ENCODE peak calls at places on chromosomes 13 and 19, in five cellular contexts. U, P, N, W and J are unnamed samples.

GRCh38 chr13:27038323-27038722 is 133.3 kb downstream of the USP12 start:
- DNase-seq in U (no peak), P (peak; percentile 17), N (no peak), W (no peak), J (no peak)

GRCh38 chr19:5707576-5708575 is 12.1 kb downstream of the LONP1 start:
- DNase-seq in U (no peak), P (no peak), N (no peak), W (peak; percentile 71), J (no peak)

GRCh38 chr13:24173775-24174174 is 13.3 kb downstream of the SPATA13 start:
- DNase-seq in U (no peak), P (no peak), N (no peak), W (no peak), J (no peak)

GRCh38 chr13:111120422-111120821 is 5.3 kb downstream of the ARHGEF7 start:
- DNase-seq in U (no peak), P (no peak), N (no peak), W (no peak), J (no peak)

GRCh38 chr19:45505151-45505995 is 1.9 kb upstream of the VASP start:
- DNase-seq in U (no peak), P (no peak), N (no peak), W (no peak), J (no peak)

GRCh38 chr13:95243207-95243606 is 58.0 kb downstream of the ABCC4 start:
- DNase-seq in U (no peak), P (peak; percentile 9), N (no peak), W (no peak), J (no peak)

GRCh38 chr19:10407102-10407501 is 3.8 kb upstream of the CDC37 start:
- DNase-seq in U (no peak), P (no peak), N (no peak), W (no peak), J (no peak)

GRCh38 chr19:29538651-29539050 is 12.9 kb downstream of the VSTM2B start:
- DNase-seq in U (no peak), P (no peak), N (no peak), W (no peak), J (no peak)

GRCh38 chr19:44530777-44531176 is 1.3 kb upstream of the CEACAM20 start:
- DNase-seq in U (no peak), P (no peak), N (no peak), W (no peak), J (no peak)

GRCh38 chr19:55304279-55304978 is 20.6 kb downstream of the BRSK1 start:
- DNase-seq in U (peak; percentile 36), P (no peak), N (peak; percentile 37), W (no peak), J (peak; percentile 78)

GRCh38 chr19:50739132-50739746 is 16.1 kb downstream of the CLEC11A start:
- DNase-seq in U (no peak), P (no peak), N (no peak), W (no peak), J (no peak)

GRCh38 chr19:23887642-23888041 is 27.0 kb upstream of the ZNF726 start:
- DNase-seq in U (no peak), P (no peak), N (no peak), W (no peak), J (no peak)

GRCh38 chr13:73272831-73273230 is 214.0 kb downstream of the KLF5 start:
- DNase-seq in U (no peak), P (no peak), N (no peak), W (no peak), J (no peak)

GRCh38 chr13:94481966-94482365 is 2.5 kb upstream of the DCT start:
- DNase-seq in U (no peak), P (peak; percentile 79), N (no peak), W (no peak), J (no peak)

GRCh38 chr19:7874857-7875393 is 735 bp upstream of the PRR36 start:
- DNase-seq in U (no peak), P (no peak), N (no peak), W (no peak), J (no peak)

GRCh38 chr19:21439372-21439771 is 42.4 kb downstream of the ZNF493 start:
- DNase-seq in U (no peak), P (no peak), N (peak; percentile 28), W (no peak), J (no peak)

GRCh38 chr19:39347332-39348227 is 5.4 kb downstream of the SAMD4B start:
- DNase-seq in U (no peak), P (no peak), N (no peak), W (no peak), J (no peak)

GRCh38 chr19:16380943-16381755 is 56.5 kb downstream of the KLF2 start:
- DNase-seq in U (no peak), P (no peak), N (no peak), W (no peak), J (no peak)

GRCh38 chr13:99743079-99743478 is 228.5 kb downstream of the ZIC5 start:
- DNase-seq in U (no peak), P (no peak), N (no peak), W (no peak), J (no peak)

GRCh38 chr19:1791879-1792278 is 20.2 kb downstream of the ATP8B3 start:
- DNase-seq in U (no peak), P (no peak), N (no peak), W (no peak), J (no peak)

GRCh38 chr19:45321848-45322247 is 827 bp downstream of the CKM start:
- DNase-seq in U (no peak), P (no peak), N (no peak), W (no peak), J (no peak)

GRCh38 chr13:102147353-102147752 is 254.5 kb downstream of the FGF14 start:
- DNase-seq in U (no peak), P (no peak), N (no peak), W (no peak), J (no peak)

GRCh38 chr13:111251646-111252448 is 68.6 kb upstream of the TEX29 start:
- DNase-seq in U (no peak), P (no peak), N (no peak), W (no peak), J (no peak)

GRCh38 chr19:12314553-12314952 is 18.9 kb downstream of the ZNF563 start:
- DNase-seq in U (no peak), P (no peak), N (no peak), W (no peak), J (no peak)

GRCh38 chr19:28170066-28170465 is 1042.9 kb downstream of the UQCRFS1 start:
- DNase-seq in U (no peak), P (no peak), N (no peak), W (no peak), J (no peak)

GRCh38 chr19:49147923-49148682 is 7.1 kb downstream of the HRC start:
- DNase-seq in U (no peak), P (no peak), N (no peak), W (peak; percentile 50), J (no peak)
- H3K4me3 ChIP-seq in U (peak overlapping the region; percentile 59), P (no peak overlapping the region), N (peak overlapping the region; percentile 73), W (peak overlapping the region; percentile 61), J (no peak overlapping the region)

GRCh38 chr19:33535176-33535575 is 13.6 kb upstream of the PEPD start:
- DNase-seq in U (no peak), P (no peak), N (no peak), W (no peak), J (no peak)

GRCh38 chr19:33530261-33530660 is 8.7 kb upstream of the PEPD start:
- DNase-seq in U (no peak), P (no peak), N (no peak), W (no peak), J (no peak)

GRCh38 chr19:33529094-33529676 is 7.6 kb upstream of the PEPD start:
- DNase-seq in U (no peak), P (no peak), N (no peak), W (no peak), J (no peak)

GRCh38 chr19:33530842-33531241 is 9.3 kb upstream of the PEPD start:
- DNase-seq in U (no peak), P (no peak), N (no peak), W (no peak), J (no peak)

DNA sequence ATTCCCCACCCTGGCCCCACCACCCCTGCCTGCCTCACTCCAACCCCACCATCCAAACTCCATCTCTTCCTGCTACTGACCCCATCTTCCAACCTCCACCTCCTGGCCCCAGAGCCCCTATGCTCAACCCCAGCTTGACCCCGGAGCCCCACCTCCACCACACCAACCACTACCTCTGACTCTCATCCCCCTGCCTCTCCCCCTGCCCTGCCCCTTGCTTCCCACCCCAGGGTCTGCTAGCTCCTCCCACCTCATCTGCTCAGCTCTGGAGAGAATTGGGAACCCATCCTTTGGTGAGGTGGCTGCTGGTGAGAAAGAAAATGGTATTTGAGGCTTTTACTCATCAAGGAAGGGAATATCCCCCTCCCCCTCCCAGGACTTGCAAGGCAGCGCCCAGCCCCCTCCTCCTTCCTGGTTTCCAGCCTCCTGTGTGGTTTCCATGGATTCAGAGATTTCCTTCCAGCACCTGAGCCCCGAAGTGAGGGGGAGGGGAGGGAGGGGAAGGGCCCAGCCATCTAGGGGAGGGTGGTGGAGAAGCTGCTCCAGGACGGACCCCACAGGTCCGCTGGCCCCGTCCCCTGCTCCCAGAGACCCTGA is 11.4 kb upstream of the PEPD start:
- DNase-seq in U (peak; percentile 77), P (no peak), N (no peak), W (no peak), J (no peak)
- H3K4me3 ChIP-seq in U (no peak overlapping the region), P (no peak overlapping the region), N (no peak overlapping the region), W (no peak overlapping the region), J (no peak overlapping the region)

GRCh38 chr19:3178377-3178972 is at the start of gene S1PR4:
- DNase-seq in U (no peak), P (no peak), N (no peak), W (peak; percentile 86), J (peak; percentile 90)

GRCh38 chr19:3175761-3176714 is 2.5 kb upstream of the S1PR4 start:
- DNase-seq in U (no peak), P (no peak), N (no peak), W (peak; percentile 86), J (peak; percentile 89)

GRCh38 chr19:3176715-3177501 is 1.7 kb upstream of the S1PR4 start:
- DNase-seq in U (no peak), P (no peak), N (no peak), W (peak; percentile 91), J (peak; percentile 64)

GRCh38 chr19:3179739-3180293 is 1.2 kb downstream of the S1PR4 start:
- DNase-seq in U (no peak), P (no peak), N (no peak), W (peak; percentile 81), J (peak; percentile 59)

DNA sequence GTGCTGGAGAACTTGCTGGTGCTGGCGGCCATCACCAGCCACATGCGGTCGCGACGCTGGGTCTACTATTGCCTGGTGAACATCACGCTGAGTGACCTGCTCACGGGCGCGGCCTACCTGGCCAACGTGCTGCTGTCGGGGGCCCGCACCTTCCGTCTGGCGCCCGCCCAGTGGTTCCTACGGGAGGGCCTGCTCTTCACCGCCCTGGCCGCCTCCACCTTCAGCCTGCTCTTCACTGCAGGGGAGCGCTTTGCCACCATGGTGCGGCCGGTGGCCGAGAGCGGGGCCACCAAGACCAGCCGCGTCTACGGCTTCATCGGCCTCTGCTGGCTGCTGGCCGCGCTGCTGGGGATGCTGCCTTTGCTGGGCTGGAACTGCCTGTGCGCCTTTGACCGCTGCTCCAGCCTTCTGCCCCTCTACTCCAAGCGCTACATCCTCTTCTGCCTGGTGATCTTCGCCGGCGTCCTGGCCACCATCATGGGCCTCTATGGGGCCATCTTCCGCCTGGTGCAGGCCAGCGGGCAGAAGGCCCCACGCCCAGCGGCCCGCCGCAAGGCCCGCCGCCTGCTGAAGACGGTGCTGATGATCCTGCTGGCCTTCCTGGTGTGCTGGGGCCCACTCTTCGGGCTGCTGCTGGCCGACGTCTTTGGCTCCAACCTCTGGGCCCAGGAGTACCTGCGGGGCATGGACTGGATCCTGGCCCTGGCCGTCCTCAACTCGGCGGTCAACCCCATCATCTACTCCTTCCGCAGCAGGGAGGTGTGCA is 587 bp downstream of the S1PR4 start:
- DNase-seq in U (no peak), P (no peak), N (no peak), W (peak; percentile 85), J (peak; percentile 62)
- H3K4me3 ChIP-seq in U (no peak overlapping the region), P (no peak overlapping the region), N (no peak overlapping the region), W (peak overlapping the region; percentile 63), J (peak overlapping the region; percentile 80)

GRCh38 chr13:49021953-49022352 is 46.2 kb downstream of the FNDC3A start:
- DNase-seq in U (no peak), P (no peak), N (no peak), W (no peak), J (no peak)
- H3K4me3 ChIP-seq in U (no peak overlapping the region), P (no peak overlapping the region), N (no peak overlapping the region), W (no peak overlapping the region), J (no peak overlapping the region)